ENCODE peak calls at places on chromosomes 7 and 10, in ten cellular contexts. Z is transverse colon; Y is K562; A is epithelial cell of esophagus; W is heart right ventricle; X is IMR-90; M is BJ; P is AG09309; V is fibroblast of villous mesenchyme; N is CD4-positive, alpha-beta T cell. T is an unnamed sample.

GRCh38 chr10:80484243-80484642 is 30.1 kb downstream of the TSPAN14 start:
- DNase-seq in Z (peak), Y (no peak), A (no peak), W (no peak), X (no peak), M (no peak), P (no peak), V (no peak), N (no peak), T (peak)

GRCh38 chr7:42694894-42695553 is 216.8 kb downstream of the C7orf25 start:
- DNase-seq in Z (no peak), Y (no peak), A (peak), W (no peak), X (no peak), M (no peak), P (peak), V (peak), N (no peak), T (no peak)

GRCh38 chr7:77903597-77903996 is 105.0 kb downstream of the PHTF2 start:
- DNase-seq in Z (no peak), Y (peak), A (peak), W (no peak), X (peak), M (no peak), P (no peak), V (no peak), N (no peak), T (no peak)

GRCh38 chr7:32179567-32179966 is 109.4 kb upstream of the PDE1C start:
- DNase-seq in Z (no peak), Y (no peak), A (peak), W (no peak), X (peak), M (no peak), P (no peak), V (no peak), N (no peak), T (no peak)

GRCh38 chr7:151860771-151861170 is 16.1 kb downstream of the PRKAG2 start:
- DNase-seq in Z (no peak), Y (no peak), A (no peak), W (no peak), X (no peak), M (no peak), P (no peak), V (no peak), N (no peak), T (no peak)

GRCh38 chr7:52472006-52472405 is 563.4 kb upstream of the POM121L12 start:
- DNase-seq in Z (no peak), Y (no peak), A (peak), W (no peak), X (no peak), M (no peak), P (no peak), V (no peak), N (no peak), T (no peak)

GRCh38 chr7:137169282-137169698 is 174.2 kb downstream of the PTN start:
- DNase-seq in Z (peak), Y (no peak), A (peak), W (peak), X (peak), M (peak), P (peak), V (peak), N (no peak), T (no peak)

GRCh38 chr7:70178787-70179186 is 580.5 kb downstream of the AUTS2 start:
- DNase-seq in Z (peak), Y (no peak), A (peak), W (no peak), X (no peak), M (no peak), P (no peak), V (no peak), N (no peak), T (no peak)

GRCh38 chr7:105924950-105925349 is 38.1 kb upstream of the CDHR3 start:
- DNase-seq in Z (no peak), Y (no peak), A (no peak), W (no peak), X (no peak), M (no peak), P (no peak), V (no peak), N (no peak), T (no peak)

GRCh38 chr7:128236924-128237586 is 4.0 kb upstream of the LEP start:
- DNase-seq in Z (no peak), Y (peak), A (peak), W (no peak), X (peak), M (peak), P (peak), V (peak), N (no peak), T (no peak)

GRCh38 chr7:5711419-5711818 is 70.0 kb downstream of the RNF216 start:
- DNase-seq in Z (no peak), Y (no peak), A (peak), W (no peak), X (no peak), M (no peak), P (no peak), V (no peak), N (no peak), T (no peak)

GRCh38 chr10:115975506-115975905 is 297.5 kb downstream of the GFRA1 start:
- DNase-seq in Z (no peak), Y (no peak), A (no peak), W (no peak), X (no peak), M (no peak), P (no peak), V (no peak), N (no peak), T (no peak)

GRCh38 chr7:137626469-137627067 is 220.2 kb downstream of the DGKI start:
- DNase-seq in Z (peak), Y (peak), A (peak), W (no peak), X (peak), M (no peak), P (no peak), V (peak), N (no peak), T (no peak)

GRCh38 chr10:132528064-132528800 is 9.4 kb upstream of the INPP5A start:
- DNase-seq in Z (peak), Y (no peak), A (no peak), W (no peak), X (peak), M (no peak), P (no peak), V (peak), N (no peak), T (no peak)

GRCh38 chr10:124293641-124294449 is 124.9 kb downstream of the OAT start:
- DNase-seq in Z (no peak), Y (no peak), A (no peak), W (no peak), X (no peak), M (no peak), P (no peak), V (no peak), N (no peak), T (peak)

GRCh38 chr10:21534611-21535493 is 820 bp downstream of the MLLT10 start:
- DNase-seq in Z (peak), Y (peak), A (peak), W (peak), X (peak), M (no peak), P (no peak), V (peak), N (peak), T (no peak)

GRCh38 chr7:108252177-108252576 is 122.0 kb upstream of the LAMB4 start:
- DNase-seq in Z (no peak), Y (no peak), A (no peak), W (no peak), X (no peak), M (no peak), P (no peak), V (no peak), N (no peak), T (no peak)

GRCh38 chr7:137109966-137110930 is 233.3 kb downstream of the PTN start:
- DNase-seq in Z (no peak), Y (no peak), A (peak), W (no peak), X (peak), M (no peak), P (no peak), V (peak), N (no peak), T (no peak)

GRCh38 chr7:379456-380225 is 89.7 kb downstream of the FOXL3 start:
- DNase-seq in Z (peak), Y (peak), A (no peak), W (no peak), X (no peak), M (no peak), P (no peak), V (no peak), N (no peak), T (no peak)

GRCh38 chr7:98867271-98867701 is 2.5 kb downstream of the TMEM130 start:
- DNase-seq in Z (no peak), Y (peak), A (no peak), W (no peak), X (peak), M (no peak), P (no peak), V (no peak), N (no peak), T (no peak)

GRCh38 chr10:44745920-44746319 is 165.2 kb upstream of the TMEM72 start:
- DNase-seq in Z (no peak), Y (no peak), A (no peak), W (no peak), X (no peak), M (no peak), P (no peak), V (no peak), N (no peak), T (no peak)

GRCh38 chr10:34580214-34580613 is 234.9 kb downstream of the PARD3 start:
- DNase-seq in Z (no peak), Y (no peak), A (no peak), W (no peak), X (no peak), M (no peak), P (no peak), V (no peak), N (no peak), T (no peak)

GRCh38 chr7:27868117-27868516 is 128.2 kb downstream of the TAX1BP1 start:
- DNase-seq in Z (no peak), Y (no peak), A (peak), W (no peak), X (peak), M (no peak), P (no peak), V (peak), N (no peak), T (no peak)

GRCh38 chr7:157529768-157530560 is 193.2 kb downstream of the DNAJB6 start:
- DNase-seq in Z (no peak), Y (no peak), A (no peak), W (no peak), X (no peak), M (no peak), P (no peak), V (no peak), N (no peak), T (no peak)

GRCh38 chr10:17237163-17237562 is 9.1 kb downstream of the VIM start:
- DNase-seq in Z (no peak), Y (no peak), A (no peak), W (no peak), X (no peak), M (no peak), P (no peak), V (no peak), N (no peak), T (no peak)

GRCh38 chr10:114356786-114357588 is 47.3 kb downstream of the AFAP1L2 start:
- DNase-seq in Z (no peak), Y (no peak), A (peak), W (no peak), X (peak), M (no peak), P (no peak), V (peak), N (no peak), T (no peak)

GRCh38 chr10:11256896-11257295 is 239.2 kb downstream of the CELF2 start:
- DNase-seq in Z (no peak), Y (no peak), A (no peak), W (no peak), X (no peak), M (no peak), P (no peak), V (no peak), N (no peak), T (no peak)

GRCh38 chr7:24786941-24787340 is 29.7 kb upstream of the GSDME start:
- DNase-seq in Z (no peak), Y (no peak), A (peak), W (no peak), X (peak), M (peak), P (peak), V (peak), N (no peak), T (no peak)

GRCh38 chr10:47370878-47371277 is 13.2 kb downstream of the ZNF488 start:
- DNase-seq in Z (no peak), Y (no peak), A (no peak), W (no peak), X (no peak), M (no peak), P (no peak), V (peak), N (no peak), T (no peak)

GRCh38 chr10:18066947-18067346 is 73.3 kb upstream of the CACNB2 start:
- DNase-seq in Z (no peak), Y (no peak), A (no peak), W (no peak), X (no peak), M (no peak), P (no peak), V (no peak), N (no peak), T (no peak)

GRCh38 chr7:23377134-23377533 is 78.0 kb downstream of the MALSU1 start:
- DNase-seq in Z (no peak), Y (no peak), A (peak), W (no peak), X (peak), M (no peak), P (no peak), V (peak), N (no peak), T (no peak)

GRCh38 chr10:75396861-75397570 is 4.5 kb downstream of the ZNF503 start:
- DNase-seq in Z (peak), Y (no peak), A (peak), W (peak), X (no peak), M (no peak), P (no peak), V (no peak), N (no peak), T (no peak)

GRCh38 chr7:17233643-17234397 is 64.6 kb upstream of the AHR start:
- DNase-seq in Z (no peak), Y (no peak), A (no peak), W (no peak), X (no peak), M (no peak), P (no peak), V (peak), N (no peak), T (no peak)

GRCh38 chr7:17236603-17237002 is 61.8 kb upstream of the AHR start:
- DNase-seq in Z (no peak), Y (no peak), A (peak), W (no peak), X (peak), M (no peak), P (no peak), V (no peak), N (no peak), T (no peak)

GRCh38 chr7:17236161-17236560 is 62.3 kb upstream of the AHR start:
- DNase-seq in Z (no peak), Y (no peak), A (no peak), W (no peak), X (no peak), M (no peak), P (no peak), V (no peak), N (no peak), T (no peak)

GRCh38 chr7:17230099-17230807 is 68.2 kb upstream of the AHR start:
- DNase-seq in Z (no peak), Y (no peak), A (no peak), W (no peak), X (no peak), M (no peak), P (no peak), V (no peak), N (no peak), T (no peak)

GRCh38 chr7:17234398-17235021 is 63.9 kb upstream of the AHR start:
- DNase-seq in Z (peak), Y (peak), A (peak), W (no peak), X (peak), M (peak), P (peak), V (peak), N (peak), T (no peak)
- TF ChIP-seq CTCF in Z (no peak), Y (no peak), A (no peak), W (no peak), X (no peak), M (no peak), P (no peak), V (no peak), N (no peak), T (no peak)

DNA sequence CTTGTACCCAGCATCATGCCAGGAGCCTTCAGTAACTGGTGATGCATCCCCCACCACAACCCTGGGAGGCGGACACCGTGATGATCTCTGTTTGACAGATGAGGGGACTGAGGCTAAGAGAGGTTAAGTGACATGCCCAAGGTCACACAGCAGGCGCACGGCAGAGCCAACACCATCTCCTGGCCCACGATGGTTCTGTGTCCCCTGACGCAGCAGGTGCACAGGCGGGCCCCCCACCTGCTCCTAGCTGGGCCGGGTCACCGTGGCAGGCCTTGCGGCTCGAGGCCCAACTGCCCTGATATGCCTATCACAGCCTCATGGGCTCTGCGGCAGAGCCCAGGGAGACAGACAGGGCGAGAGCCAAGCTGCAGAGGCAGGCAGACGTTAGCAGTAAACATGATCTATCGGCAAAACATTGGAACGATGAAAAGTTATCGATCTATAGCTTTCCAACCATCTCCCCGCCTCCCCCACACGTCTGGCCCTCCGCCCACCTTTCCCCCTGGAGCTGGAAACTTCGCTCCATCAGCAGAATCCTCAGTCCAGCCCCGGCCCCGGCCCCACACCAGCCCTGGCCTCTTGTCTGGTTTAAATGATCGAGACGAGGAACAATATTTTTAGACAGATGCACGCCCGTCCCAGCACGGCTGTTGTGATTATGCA is 65.9 kb downstream of the ELFN1 start:
- DNase-seq in Z (no peak), Y (no peak), A (no peak), W (no peak), X (no peak), M (no peak), P (no peak), V (no peak), N (no peak), T (no peak)
- TF ChIP-seq CTCF in Z (no peak), Y (no peak), A (no peak), W (no peak), X (no peak), M (no peak), P (no peak), V (no peak), N (no peak), T (no peak)

GRCh38 chr7:76165106-76165972 is 36.4 kb upstream of the SRRM3 start:
- DNase-seq in Z (no peak), Y (no peak), A (no peak), W (no peak), X (no peak), M (no peak), P (no peak), V (no peak), N (no peak), T (no peak)

GRCh38 chr7:76165973-76166403 is 35.7 kb upstream of the SRRM3 start:
- DNase-seq in Z (no peak), Y (no peak), A (peak), W (no peak), X (no peak), M (no peak), P (no peak), V (no peak), N (no peak), T (no peak)

GRCh38 chr7:76166404-76167255 is 35.1 kb upstream of the SRRM3 start:
- DNase-seq in Z (peak), Y (peak), A (peak), W (peak), X (peak), M (peak), P (peak), V (peak), N (peak), T (peak)
- TF ChIP-seq CTCF in Z (peak), Y (peak), A (peak), W (no peak), X (peak), M (peak), P (peak), V (peak), N (no peak), T (no peak)

DNA sequence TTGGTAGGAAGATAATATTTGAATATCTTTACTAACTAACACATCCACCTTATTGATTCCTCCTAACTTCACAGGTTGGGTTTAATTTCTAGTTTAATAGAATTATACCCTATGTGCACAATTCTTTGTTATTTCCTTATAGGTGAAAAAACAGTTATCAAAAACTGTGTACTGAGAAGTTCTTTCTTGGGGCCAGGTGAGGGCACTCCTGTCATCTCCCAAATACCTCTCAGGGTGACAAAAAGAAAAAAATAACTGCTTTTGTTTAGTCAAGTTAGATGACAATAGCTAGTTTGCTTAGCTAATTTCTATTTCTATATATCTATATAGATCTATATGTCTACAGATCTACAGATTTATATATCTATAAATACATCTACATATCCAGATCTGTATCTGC is 10.1 kb downstream of the FZD8 start:
- DNase-seq in Z (no peak), Y (no peak), A (no peak), W (no peak), X (no peak), M (no peak), P (no peak), V (no peak), N (no peak), T (no peak)
- TF ChIP-seq CTCF in Z (no peak), Y (no peak), A (peak), W (no peak), X (no peak), M (no peak), P (no peak), V (no peak), N (no peak), T (no peak)

DNA sequence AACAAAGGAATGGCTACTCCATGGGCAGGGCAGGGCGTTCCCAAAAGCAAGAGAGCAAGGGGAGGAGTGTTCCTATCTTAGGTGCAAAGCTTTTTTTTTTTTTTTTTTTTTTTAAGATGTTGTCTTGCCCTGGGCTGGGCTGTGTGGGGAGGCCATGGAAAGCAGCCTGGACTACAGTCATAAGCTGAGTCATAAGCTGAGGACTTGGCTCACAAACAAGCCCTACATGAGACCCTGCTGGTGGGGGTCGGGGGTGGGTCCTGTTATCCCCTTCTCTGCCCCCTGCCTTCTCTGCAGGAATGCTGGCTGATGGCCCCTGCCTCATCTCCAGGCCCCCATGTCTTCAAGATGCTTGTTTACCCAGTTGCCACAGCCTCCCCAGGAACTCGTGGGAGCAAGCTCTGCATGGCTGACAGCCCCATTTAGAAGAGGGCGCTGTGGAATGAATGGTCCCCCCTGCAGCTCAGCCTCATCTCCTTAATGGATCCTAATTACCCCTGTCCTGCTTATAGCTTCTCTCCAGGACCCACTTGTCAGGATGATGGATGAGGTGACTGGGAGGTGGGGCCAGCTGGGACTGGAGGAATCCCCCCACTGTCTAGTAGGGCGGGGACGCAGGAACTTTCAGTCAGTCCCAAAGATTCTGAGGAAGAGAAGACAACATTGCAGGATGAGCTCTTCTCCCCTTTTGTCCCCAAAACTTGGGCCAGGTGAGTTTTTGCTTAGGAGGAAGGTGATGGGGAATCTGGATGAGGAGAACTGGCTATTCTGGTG is 340.8 kb upstream of the PODXL start:
- DNase-seq in Z (no peak), Y (no peak), A (peak), W (no peak), X (peak), M (peak), P (no peak), V (peak), N (no peak), T (no peak)
- TF ChIP-seq CTCF in Z (no peak), Y (no peak), A (no peak), W (no peak), X (no peak), M (no peak), P (no peak), V (no peak), N (no peak), T (no peak)